ENCODE peak calls at places on chromosomes 11 and 22, in seven cellular contexts. U is A549; A is BE2C; L is heart left ventricle; J is CD4-positive, alpha-beta memory T cell; E is HCT116; R is tibial artery. C is an unnamed sample.
A peak's percentile ranks its signal among the peaks of the same experiment; 100 is the strongest.

GRCh38 chr22:48896766-48897637 is 930.7 kb downstream of the BRD1 start:
- DNase-seq in L (no peak), J (no peak), U (no peak), A (no peak), R (no peak), E (no peak), C (peak; percentile 34)

GRCh38 chr11:86115542-86116385 is 46.9 kb upstream of the PICALM start:
- DNase-seq in L (no peak), J (no peak), E (no peak), U (peak; percentile 27), R (no peak), A (no peak), C (no peak)

GRCh38 chr22:50244420-50245213 is at the start of gene TUBGCP6:
- DNase-seq in E (peak; percentile 83), L (peak; percentile 96), A (peak; percentile 95), J (peak; percentile 90), U (peak; percentile 91), R (peak; percentile 95), C (peak; percentile 92)

GRCh38 chr11:102589047-102589459 is 36.1 kb downstream of the MMP20 start:
- DNase-seq in A (no peak), J (no peak), L (no peak), U (no peak), E (no peak), R (no peak), C (no peak)

GRCh38 chr11:59247535-59248227 is 35.0 kb upstream of the MPEG1 start:
- DNase-seq in R (peak; percentile 76), L (peak; percentile 45), J (peak; percentile 54), E (no peak), U (peak; percentile 27), A (no peak), C (peak; percentile 65)

GRCh38 chr11:614583-615452 is 932 bp downstream of the IRF7 start:
- DNase-seq in R (no peak), E (no peak), J (no peak), A (no peak), L (no peak), U (no peak), C (no peak)

GRCh38 chr11:94774345-94774744 is 6.2 kb downstream of the AMOTL1 start:
- DNase-seq in A (no peak), J (no peak), U (no peak), L (no peak), R (no peak), E (no peak), C (no peak)

GRCh38 chr11:18527512-18527911 is 770 bp upstream of the TSG101 start:
- DNase-seq in J (no peak), U (peak; percentile 36), E (no peak), R (no peak), A (no peak), L (no peak), C (no peak)

GRCh38 chr11:110758012-110758411 is 45.8 kb upstream of the ARHGAP20 start:
- DNase-seq in L (no peak), J (no peak), R (no peak), U (no peak), E (no peak), A (no peak), C (no peak)

GRCh38 chr11:32821517-32821916 is 8.2 kb upstream of the PRRG4 start:
- DNase-seq in A (no peak), R (no peak), U (no peak), J (no peak), L (no peak), E (no peak), C (no peak)

GRCh38 chr11:88414981-88415391 is 77.5 kb upstream of the CTSC start:
- DNase-seq in U (no peak), L (no peak), R (no peak), A (no peak), E (no peak), J (peak; percentile 47), C (no peak)

GRCh38 chr11:100687032-100687629 is at the start of gene ARHGAP42:
- DNase-seq in E (no peak), U (peak; percentile 74), A (peak; percentile 78), L (peak; percentile 81), R (peak; percentile 67), J (no peak), C (peak; percentile 63)

GRCh38 chr11:29518389-29519174 is 498.2 kb downstream of the KCNA4 start:
- DNase-seq in L (no peak), U (peak; percentile 26), J (no peak), E (no peak), A (no peak), R (no peak), C (no peak)

GRCh38 chr11:114188851-114189570 is 107.2 kb upstream of the NNMT start:
- DNase-seq in A (no peak), U (no peak), R (no peak), L (no peak), E (no peak), J (no peak), C (no peak)

GRCh38 chr11:44860346-44860745 is 90.3 kb downstream of the TP53I11 start:
- DNase-seq in E (no peak), U (no peak), L (no peak), J (peak; percentile 23), R (no peak), A (no peak), C (no peak)

GRCh38 chr11:44860967-44861828 is 89.5 kb downstream of the TP53I11 start:
- DNase-seq in L (no peak), R (no peak), A (no peak), U (no peak), J (no peak), E (no peak), C (no peak)

GRCh38 chr11:44858796-44859527 is 91.7 kb downstream of the TP53I11 start:
- DNase-seq in J (no peak), R (no peak), E (no peak), L (no peak), U (no peak), A (no peak), C (no peak)

GRCh38 chr11:44857490-44857889 is 93.2 kb downstream of the TP53I11 start:
- DNase-seq in R (no peak), L (no peak), U (no peak), J (no peak), E (no peak), A (no peak), C (no peak)

DNA sequence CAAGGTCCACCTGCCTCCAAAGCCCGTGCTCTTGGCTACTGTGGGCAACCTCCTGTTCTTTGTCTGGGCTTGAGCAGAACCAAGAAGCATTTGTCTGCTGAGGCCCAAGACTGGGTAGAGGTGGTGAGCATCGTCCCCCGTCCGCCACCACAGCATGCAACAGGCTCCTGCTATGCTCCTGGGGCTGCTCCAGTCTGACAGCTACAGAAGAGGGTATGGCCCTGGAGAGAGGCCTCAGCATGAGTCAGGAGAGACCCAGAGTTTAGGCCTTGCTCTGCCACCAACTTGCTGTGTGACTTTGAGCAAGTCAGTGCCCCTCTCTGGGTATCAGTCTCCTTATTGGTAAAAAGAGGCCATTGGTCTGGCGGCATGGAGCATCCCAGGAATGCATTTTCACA is 91.2 kb downstream of the TP53I11 start:
- DNase-seq in U (no peak), L (no peak), E (no peak), R (no peak), A (no peak), J (no peak), C (no peak)
- H3K4me3 ChIP-seq in U (no peak overlapping the region), L (no peak overlapping the region), E (no peak overlapping the region), R (no peak overlapping the region), A (no peak overlapping the region), J (no peak overlapping the region), C (no peak overlapping the region)

GRCh38 chr22:44139773-44140172 is 41.0 kb upstream of the PARVG start:
- DNase-seq in R (no peak), A (no peak), J (no peak), L (no peak), E (no peak), U (no peak), C (no peak)
- H3K4me3 ChIP-seq in R (no peak overlapping the region), A (no peak overlapping the region), J (no peak overlapping the region), L (no peak overlapping the region), E (no peak overlapping the region), U (no peak overlapping the region), C (no peak overlapping the region)

GRCh38 chr22:37516456-37516855 is 2.8 kb downstream of the CARD10 start:
- DNase-seq in J (no peak), R (no peak), L (no peak), E (no peak), U (no peak), A (no peak), C (no peak)

GRCh38 chr22:37518509-37519267 is 527 bp downstream of the CARD10 start:
- DNase-seq in U (no peak), E (no peak), R (no peak), L (no peak), A (no peak), J (no peak), C (peak; percentile 37)

GRCh38 chr22:37519268-37520195 is at the start of gene CARD10:
- DNase-seq in E (no peak), J (no peak), L (peak; percentile 76), A (peak; percentile 40), R (no peak), U (no peak), C (no peak)

GRCh38 chr22:37515902-37516301 is 3.3 kb downstream of the CARD10 start:
- DNase-seq in L (no peak), E (no peak), J (no peak), U (no peak), R (no peak), A (no peak), C (no peak)

GRCh38 chr22:37517826-37518450 is 1.3 kb downstream of the CARD10 start:
- DNase-seq in E (no peak), A (no peak), L (no peak), U (no peak), R (no peak), J (no peak), C (no peak)
- H3K4me3 ChIP-seq in E (peak overlapping the region; percentile 89), A (no peak overlapping the region), L (peak overlapping the region; percentile 68), U (peak overlapping the region; percentile 93), R (no peak overlapping the region), J (no peak overlapping the region), C (peak overlapping the region; percentile 94)

DNA sequence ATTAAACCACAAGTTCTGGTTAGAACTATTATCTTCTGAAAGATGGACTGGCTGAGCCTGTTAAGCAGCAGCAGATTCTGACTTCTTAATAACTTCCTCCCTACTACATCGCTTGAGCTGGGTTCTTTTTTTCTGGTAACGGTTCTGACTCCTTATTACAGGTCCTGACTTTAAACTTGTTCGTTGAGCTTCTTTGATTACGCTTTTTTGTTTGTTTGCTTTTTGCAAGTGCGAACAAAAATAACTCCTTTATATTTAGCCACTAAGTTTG is 1.1 kb downstream of the CBL start:
- DNase-seq in J (no peak), A (no peak), L (no peak), R (no peak), E (no peak), U (no peak), C (no peak)
- H3K4me3 ChIP-seq in J (peak overlapping the region; percentile 94), A (peak overlapping the region; percentile 90), L (peak overlapping the region; percentile 84), R (peak overlapping the region; percentile 99), E (peak overlapping the region; percentile 96), U (peak overlapping the region; percentile 98), C (peak overlapping the region; percentile 87)